ENCODE peak calls at places on chromosomes 1 and 21, in five cellular contexts. L, A, J, Z and R are unnamed samples. For H3K4me1, the result is how much of the 10 kb centered on the place peaks cover.

GRCh38 chr1:23194119-23194984 is 22.9 kb downstream of the HTR1D start:
- DNase-seq in Z (no peak), J (peak), A (no peak), L (no peak), R (no peak)

GRCh38 chr1:38527373-38527966 is 332.1 kb downstream of the RRAGC start:
- DNase-seq in Z (no peak), L (no peak), A (no peak), J (no peak), R (peak)

GRCh38 chr1:183185941-183186490 is at the start of gene LAMC2:
- DNase-seq in A (no peak), Z (no peak), L (peak), J (no peak), R (peak)

GRCh38 chr21:15986277-15986676 is 256.5 kb downstream of the USP25 start:
- DNase-seq in L (no peak), Z (no peak), A (no peak), J (no peak), R (no peak)

GRCh38 chr21:20999567-21000169 is 1.5 kb downstream of the NCAM2 start:
- DNase-seq in J (no peak), A (no peak), Z (no peak), L (no peak), R (no peak)

GRCh38 chr1:32761253-32761877 is 55.8 kb downstream of the YARS1 start:
- DNase-seq in J (no peak), L (no peak), A (peak), Z (no peak), R (peak)

GRCh38 chr1:36253463-36253862 is 29.2 kb downstream of the THRAP3 start:
- DNase-seq in J (no peak), Z (no peak), L (no peak), A (no peak), R (no peak)

GRCh38 chr1:222583079-222583478 is 6.7 kb downstream of the TAF1A start:
- DNase-seq in Z (no peak), A (no peak), J (no peak), L (no peak), R (no peak)

GRCh38 chr1:39668111-39668510 is 3.8 kb downstream of the NT5C1A start:
- DNase-seq in A (no peak), L (no peak), Z (no peak), J (no peak), R (no peak)

GRCh38 chr1:84524590-84524989 is 18.2 kb upstream of the GNG5 start:
- DNase-seq in A (no peak), J (no peak), L (no peak), Z (no peak), R (no peak)

GRCh38 chr1:28144203-28145135 is 32.0 kb downstream of the PTAFR start:
- DNase-seq in L (no peak), J (no peak), A (no peak), Z (no peak), R (no peak)

GRCh38 chr1:172845371-172845770 is 186.5 kb downstream of the FASLG start:
- DNase-seq in L (no peak), Z (no peak), A (no peak), J (no peak), R (no peak)

GRCh38 chr1:41232305-41232704 is 9.8 kb downstream of the SCMH1 start:
- DNase-seq in J (no peak), A (no peak), L (no peak), Z (no peak), R (no peak)

GRCh38 chr1:12078575-12078937 is 15.5 kb downstream of the TNFRSF8 start:
- DNase-seq in A (no peak), J (no peak), Z (no peak), L (no peak), R (no peak)

GRCh38 chr21:37384416-37384815 is 17.8 kb downstream of the DYRK1A start:
- DNase-seq in A (no peak), L (no peak), J (no peak), Z (no peak), R (no peak)

GRCh38 chr21:37383784-37384311 is 17.3 kb downstream of the DYRK1A start:
- DNase-seq in A (no peak), J (no peak), L (no peak), Z (no peak), R (no peak)

GRCh38 chr21:37383066-37383465 is 16.5 kb downstream of the DYRK1A start:
- DNase-seq in Z (no peak), A (no peak), L (no peak), J (no peak), R (no peak)

GRCh38 chr21:37385179-37385765 is 18.7 kb downstream of the DYRK1A start:
- DNase-seq in L (no peak), A (no peak), J (no peak), Z (no peak), R (no peak)

DNA sequence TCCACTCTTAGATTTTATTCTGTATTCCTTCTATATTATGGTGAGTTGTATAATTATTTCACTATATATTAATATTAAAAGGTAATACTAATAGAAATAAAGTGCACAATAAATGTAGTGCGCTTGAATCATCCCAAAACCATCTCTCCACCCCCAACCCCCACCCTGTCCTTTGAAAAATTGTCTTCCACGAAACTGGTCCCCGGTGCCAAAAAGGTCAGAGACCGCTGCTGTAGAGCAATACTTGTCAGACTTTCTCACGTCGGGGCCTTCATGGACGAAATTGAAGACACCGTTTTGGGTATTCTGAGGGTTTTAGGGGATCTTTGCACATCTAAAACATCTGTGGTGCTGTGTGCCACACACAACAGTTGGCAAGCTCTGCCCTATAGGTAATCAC is 19.6 kb downstream of the DYRK1A start:
- DNase-seq in J (no peak), A (no peak), L (no peak), Z (no peak), R (no peak)
- H3K4me1 ChIP-seq in J (under half), A (under half), L (half or more), Z (under half), R (under half)

DNA sequence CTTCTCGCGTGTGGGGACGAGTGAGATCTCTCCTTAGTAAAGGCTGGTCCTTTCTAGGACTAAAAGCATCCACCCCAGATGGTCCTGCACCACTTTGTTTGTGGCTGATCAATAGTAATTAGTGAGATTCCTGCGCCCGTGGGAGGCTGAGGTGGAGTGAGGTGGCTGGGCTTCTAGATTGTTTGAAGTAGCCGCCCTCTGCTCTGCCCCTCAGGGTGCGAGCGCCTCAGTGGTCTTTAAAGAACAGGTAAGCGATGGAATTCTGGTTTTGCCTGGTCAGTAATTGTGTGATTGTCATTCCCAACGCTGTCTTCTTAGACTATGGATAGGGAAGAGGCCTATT is 20.7 kb downstream of the PEX14 start:
- DNase-seq in A (no peak), L (no peak), Z (no peak), J (no peak), R (no peak)
- H3K4me3 ChIP-seq in A (no peak), L (peak), Z (no peak), J (no peak), R (no peak)

GRCh38 chr21:42109873-42110525 is 38.9 kb downstream of the UMODL1 start:
- DNase-seq in Z (no peak), L (no peak), J (no peak), A (no peak), R (no peak)

GRCh38 chr21:42111470-42111743 is 40.3 kb downstream of the UMODL1 start:
- DNase-seq in Z (no peak), L (no peak), A (no peak), J (no peak), R (no peak)

GRCh38 chr21:42111811-42112210 is 40.7 kb downstream of the UMODL1 start:
- DNase-seq in J (no peak), Z (no peak), L (no peak), A (no peak), R (no peak)

GRCh38 chr21:42112223-42112622 is 41.1 kb downstream of the UMODL1 start:
- DNase-seq in A (no peak), L (no peak), J (no peak), Z (no peak), R (no peak)

DNA sequence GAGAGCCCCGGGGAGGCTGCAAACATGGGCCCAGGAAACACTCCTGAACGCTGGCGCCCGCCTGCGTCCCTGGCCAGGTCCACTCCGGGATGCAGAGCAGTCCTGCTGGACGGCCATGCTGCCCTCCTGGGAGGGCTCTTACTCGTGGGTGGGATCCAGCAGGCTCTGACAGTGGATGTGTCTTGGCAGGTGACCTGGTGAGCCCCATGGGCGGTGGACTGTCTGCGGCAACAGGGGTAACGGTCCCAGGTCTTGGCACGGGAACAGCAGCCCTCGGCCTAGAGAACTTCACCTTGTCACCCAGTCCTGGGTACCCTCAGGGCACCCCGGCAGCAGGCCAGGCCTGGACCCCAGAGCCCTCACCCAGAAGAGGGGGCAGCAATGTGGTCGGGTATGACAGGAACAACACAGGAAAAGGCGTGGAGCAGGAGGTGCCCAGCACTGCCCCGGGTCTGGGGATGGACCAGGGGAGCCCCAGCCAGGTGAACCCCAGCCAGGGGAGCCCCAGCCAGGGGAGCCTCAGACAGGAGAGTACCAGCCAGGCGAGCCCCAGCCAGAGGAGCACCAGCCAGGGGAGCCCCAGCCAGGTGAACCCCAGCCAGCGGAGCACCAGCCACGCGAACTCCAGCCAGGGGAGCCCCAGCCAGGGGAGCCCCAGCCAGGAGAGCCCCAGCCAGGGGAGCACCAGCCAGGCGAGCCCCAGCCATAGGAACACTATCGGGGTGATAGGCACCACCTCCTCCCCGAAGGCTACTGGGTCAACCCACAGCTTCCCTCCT is 39.8 kb downstream of the UMODL1 start:
- DNase-seq in L (no peak), A (no peak), J (no peak), Z (no peak), R (no peak)
- H3K27ac ChIP-seq in L (no peak), A (no peak), J (no peak), Z (no peak), R (no peak)

GRCh38 chr1:232493869-232494268 is 136.1 kb downstream of the SIPA1L2 start:
- DNase-seq in L (no peak), A (no peak), J (no peak), Z (no peak), R (no peak)

GRCh38 chr1:232486454-232487202 is 143.3 kb downstream of the SIPA1L2 start:
- DNase-seq in J (no peak), A (no peak), Z (no peak), L (no peak), R (no peak)

GRCh38 chr1:232487236-232487635 is 142.7 kb downstream of the SIPA1L2 start:
- DNase-seq in J (no peak), Z (no peak), A (no peak), L (no peak), R (no peak)

GRCh38 chr1:232486006-232486405 is 143.9 kb downstream of the SIPA1L2 start:
- DNase-seq in Z (no peak), A (no peak), L (no peak), J (no peak), R (no peak)

DNA sequence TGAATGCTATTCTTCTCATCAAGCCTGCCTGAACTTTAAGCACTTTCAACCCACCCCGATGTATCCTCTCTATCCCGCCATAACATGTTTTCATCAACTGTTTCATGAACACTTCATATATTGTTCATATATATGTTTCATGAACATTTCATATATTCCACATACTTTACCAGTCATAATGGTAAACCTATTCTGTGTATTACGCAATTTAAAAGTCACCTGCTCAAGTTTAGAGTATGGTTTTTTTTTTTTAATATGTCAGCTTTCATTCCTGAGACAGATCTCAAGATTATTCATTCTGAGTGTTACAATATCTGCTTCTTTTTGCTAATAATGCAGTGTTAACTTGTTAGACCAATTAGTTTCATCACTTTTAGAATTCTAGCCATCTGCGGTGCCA is 140.7 kb downstream of the SIPA1L2 start:
- DNase-seq in L (no peak), J (no peak), A (no peak), Z (no peak), R (no peak)
- H3K4me1 ChIP-seq in L (under half), J (under half), A (under half), Z (under half), R (under half)

DNA sequence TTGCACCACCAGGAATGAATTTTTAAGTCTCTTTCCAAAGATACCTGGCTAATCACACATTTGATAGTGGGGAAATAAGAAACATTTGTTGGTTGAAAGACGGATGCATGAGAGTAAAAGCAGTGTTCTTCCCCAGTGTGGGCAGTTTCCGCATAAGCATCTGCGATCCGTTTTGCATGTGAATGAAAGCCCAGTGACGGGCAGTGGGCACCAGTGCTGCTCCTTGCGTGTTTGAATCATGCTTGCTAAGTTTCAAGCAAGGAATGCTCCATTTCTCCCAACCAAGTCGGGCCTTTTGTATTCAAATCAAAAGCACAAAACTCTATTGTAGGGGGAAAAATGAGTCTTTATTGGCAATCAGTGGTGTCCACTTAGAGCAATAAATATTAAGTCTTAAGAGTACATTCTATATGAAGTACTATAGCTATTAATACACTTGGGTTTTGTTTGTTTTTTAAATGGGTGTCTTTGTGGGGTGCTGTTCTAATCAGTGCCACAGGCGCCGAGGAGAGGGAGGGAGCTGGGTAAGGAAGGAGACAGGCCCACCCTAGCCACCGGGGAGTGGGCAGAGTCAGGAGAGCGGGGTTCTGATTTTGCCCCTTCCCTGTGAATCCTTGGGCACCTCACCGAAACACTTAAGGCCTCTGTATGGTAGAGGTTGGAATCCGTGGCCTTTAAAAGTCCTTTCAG is 750 bp upstream of the PTGFRN start:
- DNase-seq in A (no peak), J (no peak), Z (no peak), L (peak), R (no peak)
- H3K4me3 ChIP-seq in A (peak), J (no peak), Z (peak), L (peak), R (no peak)

DNA sequence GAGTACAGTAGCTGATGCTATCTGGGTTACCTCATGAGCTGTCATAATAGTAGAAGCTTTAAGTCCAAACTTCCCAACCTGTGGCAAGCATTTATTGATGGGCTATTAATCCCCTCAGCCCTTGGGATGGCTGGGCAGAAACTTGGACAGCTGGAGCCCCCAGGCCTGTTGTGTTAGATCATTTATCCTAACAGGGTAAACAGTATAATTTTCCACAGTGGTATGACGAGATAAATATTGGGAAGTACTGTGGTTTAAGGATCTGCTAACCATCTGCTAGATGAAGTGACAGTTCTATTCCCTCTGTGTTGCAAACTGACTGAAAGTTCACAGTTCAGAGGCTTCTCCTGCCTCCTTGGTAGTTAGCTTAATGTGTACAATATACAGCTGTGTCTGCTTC is 127.5 kb upstream of the CHODL start:
- DNase-seq in Z (no peak), A (no peak), L (no peak), J (no peak), R (no peak)
- H3K27ac ChIP-seq in Z (no peak), A (no peak), L (no peak), J (no peak), R (no peak)

DNA sequence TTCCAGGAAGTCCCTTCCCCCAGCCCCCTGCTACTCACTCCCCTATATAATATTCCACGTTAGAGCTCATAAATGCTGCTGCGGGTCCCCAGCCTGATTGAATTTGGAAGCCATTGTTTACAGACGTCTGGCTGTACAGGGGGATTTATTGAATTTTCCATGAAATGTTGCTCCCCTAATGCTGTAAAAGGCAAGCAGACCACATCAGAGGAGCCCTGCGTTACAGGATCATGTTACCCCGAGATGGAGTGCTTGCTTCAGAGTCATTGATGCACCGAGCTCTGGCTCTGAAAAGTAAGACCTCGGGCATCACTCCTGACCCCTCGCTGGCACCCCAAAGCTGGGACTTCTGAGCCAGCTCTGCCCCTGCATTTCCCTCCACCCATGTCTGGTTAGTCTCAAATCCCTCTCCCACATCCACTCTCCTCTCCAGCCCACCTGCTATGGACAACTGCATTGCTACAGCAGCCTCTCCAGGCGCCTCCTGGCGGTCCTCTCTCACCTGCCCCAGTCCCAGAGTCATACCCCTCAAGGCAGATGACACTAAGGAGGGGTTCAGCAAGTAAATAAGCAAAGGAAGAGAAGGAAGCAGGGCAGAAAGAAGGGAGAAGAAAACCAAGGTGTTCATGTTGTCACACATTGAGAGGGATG is 127.8 kb downstream of the TMEM53 start:
- DNase-seq in J (no peak), A (no peak), L (no peak), Z (peak), R (no peak)
- H3K4me1 ChIP-seq in J (under half), A (under half), L (under half), Z (under half), R (under half)

GRCh38 chr21:34670220-34670961 is 1.6 kb downstream of the CLIC6 start:
- DNase-seq in J (peak), L (no peak), A (no peak), Z (peak), R (no peak)

GRCh38 chr21:34667761-34668160 is 1.0 kb upstream of the CLIC6 start:
- DNase-seq in L (no peak), A (no peak), J (peak), Z (no peak), R (no peak)

GRCh38 chr21:34669149-34669879 is 520 bp downstream of the CLIC6 start:
- DNase-seq in A (no peak), Z (peak), J (peak), L (no peak), R (no peak)

GRCh38 chr21:34670962-34671348 is 2.2 kb downstream of the CLIC6 start:
- DNase-seq in J (peak), L (no peak), Z (no peak), A (no peak), R (no peak)

DNA sequence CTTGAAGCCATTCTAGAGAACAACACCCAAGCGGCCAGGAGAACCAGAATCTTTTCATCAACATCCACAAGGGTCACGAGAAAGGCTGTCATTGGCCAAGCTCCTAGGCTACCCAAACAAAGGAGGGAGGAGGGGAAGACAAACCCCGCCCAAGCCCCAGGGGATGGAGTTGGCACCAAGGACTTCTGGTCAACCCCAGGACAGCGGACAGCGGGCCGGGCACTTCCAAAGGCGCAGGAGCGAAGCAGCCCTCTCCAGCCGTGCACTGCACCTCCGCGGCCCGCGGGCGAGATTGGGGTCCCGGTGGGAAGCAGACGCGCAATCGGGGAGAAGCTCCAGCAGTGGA is at the start of gene CLIC6:
- DNase-seq in Z (peak), J (no peak), A (no peak), L (peak), R (peak)
- H3K4me3 ChIP-seq in Z (peak), J (no peak), A (no peak), L (peak), R (peak)